ENCODE peak calls at places on chromosomes 16 and 17, in four cellular contexts. N is fibroblast of the aortic adventitia, W is left ventricle myocardium inferior, Z is lower leg skin. U is an unnamed sample.

GRCh38 chr16:30142672-30143346 is 19.8 kb upstream of the MAPK3 start:
- DNase-seq in N (no peak), W (no peak), Z (no peak), U (no peak)

GRCh38 chr17:49926886-49927285 is 42.1 kb upstream of the DLX4 start:
- DNase-seq in N (peak), W (peak), Z (no peak), U (peak)

GRCh38 chr17:6413073-6413472 is 21.8 kb downstream of the AIPL1 start:
- DNase-seq in N (peak), W (no peak), Z (no peak), U (no peak)

GRCh38 chr17:35094902-35095301 is 24.8 kb downstream of the RAD51D start:
- DNase-seq in N (peak), W (no peak), Z (no peak), U (no peak)

GRCh38 chr17:10075919-10076318 is 122.5 kb downstream of the GAS7 start:
- DNase-seq in N (no peak), W (no peak), Z (no peak), U (no peak)

GRCh38 chr16:72241930-72242329 is 70.0 kb upstream of the PMFBP1 start:
- DNase-seq in N (peak), W (no peak), Z (no peak), U (no peak)

GRCh38 chr16:66801320-66802105 is at the start of gene TERB1:
- DNase-seq in N (no peak), W (no peak), Z (no peak), U (no peak)

GRCh38 chr17:30382345-30382744 is 3.6 kb downstream of the CPD start:
- DNase-seq in N (no peak), W (no peak), Z (no peak), U (no peak)

GRCh38 chr17:40491486-40491885 is 9.9 kb downstream of the TNS4 start:
- DNase-seq in N (no peak), W (no peak), Z (no peak), U (no peak)

GRCh38 chr16:28092721-28093382 is 29.3 kb upstream of the GSG1L start:
- DNase-seq in N (no peak), W (no peak), Z (no peak), U (no peak)

GRCh38 chr17:8574687-8575086 is 55.8 kb downstream of the MYH10 start:
- DNase-seq in N (peak), W (peak), Z (no peak), U (no peak)

GRCh38 chr17:66636111-66636510 is 198.8 kb upstream of the CACNG5 start:
- DNase-seq in N (peak), W (no peak), Z (no peak), U (no peak)

GRCh38 chr17:28718317-28718672 is 627 bp upstream of the RAB34 start:
- DNase-seq in N (peak), W (no peak), Z (no peak), U (peak)

GRCh38 chr17:39700148-39700987 is 504 bp downstream of the ERBB2 start:
- DNase-seq in N (peak), W (no peak), Z (no peak), U (no peak)

GRCh38 chr17:27496005-27496404 is 39.8 kb downstream of the KSR1 start:
- DNase-seq in N (no peak), W (no peak), Z (no peak), U (no peak)

GRCh38 chr17:55496094-55496881 is 15.0 kb downstream of the SMIM36 start:
- DNase-seq in N (peak), W (peak), Z (no peak), U (no peak)

GRCh38 chr16:85699628-85700027 is 10.9 kb upstream of the GINS2 start:
- DNase-seq in N (peak), W (peak), Z (no peak), U (no peak)

GRCh38 chr16:54687043-54687655 is 243.5 kb upstream of the IRX5 start:
- DNase-seq in N (no peak), W (no peak), Z (no peak), U (no peak)

GRCh38 chr16:82699262-82699661 is 72.5 kb downstream of the CDH13 start:
- DNase-seq in N (no peak), W (no peak), Z (no peak), U (no peak)

GRCh38 chr17:19354123-19354522 is 8.4 kb downstream of the B9D1 start:
- DNase-seq in N (peak), W (no peak), Z (no peak), U (no peak)

GRCh38 chr16:592518-593306 is 2.8 kb downstream of the RAB40C start:
- DNase-seq in N (peak), W (no peak), Z (peak), U (no peak)

GRCh38 chr17:1627987-1628855 is at the start of gene SLC43A2:
- DNase-seq in N (peak), W (peak), Z (peak), U (peak)

GRCh38 chr17:9021158-9021984 is at the start of gene NTN1:
- DNase-seq in N (peak), W (peak), Z (no peak), U (no peak)

DNA sequence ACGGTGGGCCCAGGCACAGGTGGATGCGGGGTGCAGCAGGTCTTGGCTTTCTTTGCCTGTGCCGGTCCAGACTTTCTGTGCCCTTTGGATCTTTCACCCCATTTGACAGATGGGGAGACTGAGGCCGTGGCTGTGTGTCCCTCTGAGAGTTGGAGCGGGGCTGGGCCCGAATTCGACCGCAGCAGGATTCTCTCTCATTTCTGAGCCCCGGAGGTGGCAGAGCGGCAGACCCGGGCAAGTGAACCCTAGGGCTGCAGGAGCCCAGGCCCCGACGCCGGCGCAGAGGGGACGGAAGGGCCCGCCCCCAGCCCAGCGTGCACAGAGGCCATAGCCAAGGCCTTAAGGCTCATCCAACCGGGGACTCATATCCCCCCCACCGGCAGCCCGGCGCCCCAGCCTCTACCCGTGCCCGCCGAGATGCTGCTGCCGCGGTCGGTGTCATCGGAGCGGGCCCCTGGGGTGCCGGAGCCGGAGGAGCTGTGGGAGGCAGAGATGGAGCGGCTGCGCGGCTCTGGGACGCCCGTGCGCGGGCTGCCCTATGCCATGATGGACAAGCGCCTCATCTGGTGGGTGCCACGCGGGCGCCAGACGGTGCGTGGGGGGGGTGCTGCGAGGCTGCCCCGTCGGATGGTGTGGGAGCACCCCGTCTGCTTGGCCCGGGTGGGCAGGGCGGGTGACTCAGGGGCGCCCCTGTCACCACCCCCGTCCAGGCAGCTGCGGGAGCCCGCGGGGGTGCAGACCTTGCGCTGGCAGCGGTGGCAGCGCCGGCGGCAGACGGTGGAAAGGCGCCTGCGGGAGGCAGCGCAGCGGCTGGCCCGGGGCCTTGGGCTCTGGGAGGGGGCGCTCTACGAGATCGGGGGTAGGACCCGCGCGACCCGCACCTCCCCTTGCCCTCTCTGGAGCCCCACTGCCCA is 858 bp downstream of the TMC8 start:
- DNase-seq in N (no peak), W (no peak), Z (no peak), U (no peak)
- H3K4me3 ChIP-seq in N (no peak), W (peak), Z (no peak), U (peak)

DNA sequence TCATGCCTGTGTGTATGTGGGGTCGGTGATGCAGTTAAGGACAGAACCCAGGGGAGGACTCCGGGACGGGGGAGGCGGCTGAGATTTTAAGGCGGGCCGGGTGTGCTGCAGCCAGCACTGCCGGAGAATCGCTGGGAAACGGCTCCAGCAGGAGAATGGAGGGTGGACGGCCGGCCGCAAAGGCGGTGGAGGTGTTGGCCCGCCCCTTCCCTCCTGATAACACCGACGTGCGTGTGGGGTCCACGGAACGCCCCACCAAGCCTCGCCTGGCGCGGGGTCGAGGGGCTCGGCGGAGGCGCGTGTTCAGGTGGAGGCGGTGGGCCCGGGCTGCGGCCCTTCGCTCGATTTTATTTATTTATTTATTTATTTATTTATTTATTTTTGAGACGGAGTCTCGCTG is 633 bp downstream of the ZNF843 start:
- DNase-seq in N (no peak), W (no peak), Z (no peak), U (no peak)
- H3K4me3 ChIP-seq in N (peak), W (peak), Z (no peak), U (peak)

GRCh38 chr16:13912891-13913290 is 7.1 kb upstream of the ERCC4 start:
- DNase-seq in N (no peak), W (no peak), Z (no peak), U (no peak)

GRCh38 chr16:13913374-13914292 is 6.3 kb upstream of the ERCC4 start:
- DNase-seq in N (no peak), W (no peak), Z (no peak), U (no peak)

GRCh38 chr16:13909872-13910303 is 10.1 kb upstream of the ERCC4 start:
- DNase-seq in N (peak), W (peak), Z (no peak), U (peak)

GRCh38 chr16:13911306-13911705 is 8.6 kb upstream of the ERCC4 start:
- DNase-seq in N (no peak), W (no peak), Z (no peak), U (no peak)

DNA sequence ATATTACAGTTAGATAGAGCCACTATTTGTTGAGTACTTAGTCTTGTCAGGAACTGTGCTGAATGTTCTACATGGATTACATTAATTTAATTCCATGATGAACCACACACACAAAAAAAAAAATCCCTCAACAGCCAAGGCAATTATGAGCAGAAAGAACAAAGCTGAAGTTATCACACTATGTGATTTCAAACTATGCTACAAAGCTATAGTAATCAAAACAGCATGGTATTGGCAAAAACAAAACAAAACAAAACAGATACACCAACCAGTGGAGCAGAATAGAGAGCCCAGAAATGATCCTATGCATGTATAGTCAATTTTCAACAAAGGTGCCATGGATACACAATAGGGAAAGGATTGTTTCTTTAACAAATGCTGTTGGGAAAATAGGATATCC is 8.1 kb upstream of the ERCC4 start:
- DNase-seq in N (no peak), W (no peak), Z (no peak), U (no peak)
- H3K4me3 ChIP-seq in N (no peak), W (no peak), Z (no peak), U (no peak)

GRCh38 chr17:248337-249235 is 67.1 kb upstream of the DOC2B start:
- DNase-seq in N (no peak), W (peak), Z (no peak), U (no peak)
- H3K4me3 ChIP-seq in N (no peak), W (no peak), Z (no peak), U (no peak)

U was measured in coronary artery.